ENCODE peak calls at places on chromosomes 11 and 22, in four cellular contexts. O is stomach, H is A549, F is SK-N-SH. U is an unnamed sample.

GRCh38 chr11:11722246-11722645 is 100.4 kb upstream of the GALNT18 start:
- DNase-seq in O (no peak), H (no peak), F (no peak), U (no peak)

GRCh38 chr11:35083181-35084061 is 55.5 kb upstream of the CD44 start:
- DNase-seq in O (peak), H (peak), F (no peak), U (peak)

GRCh38 chr11:84673753-84674152 is 953.4 kb downstream of the DLG2 start:
- DNase-seq in O (no peak), H (no peak), F (no peak), U (no peak)

GRCh38 chr11:61413496-61413895 is 16.3 kb downstream of the CPSF7 start:
- DNase-seq in O (no peak), H (no peak), F (no peak), U (no peak)

GRCh38 chr22:36465232-36466021 is 16.0 kb downstream of the TXN2 start:
- DNase-seq in O (peak), H (peak), F (no peak), U (peak)

GRCh38 chr11:77090373-77091111 is 12.1 kb upstream of the OMP start:
- DNase-seq in O (no peak), H (no peak), F (no peak), U (no peak)

GRCh38 chr22:44697423-44698179 is 4.4 kb upstream of the PRR5 start:
- DNase-seq in O (peak), H (peak), F (peak), U (peak)

GRCh38 chr22:29259253-29259899 is 8.4 kb downstream of the RHBDD3 start:
- DNase-seq in O (no peak), H (peak), F (peak), U (no peak)

GRCh38 chr11:125224391-125225015 is 60.0 kb downstream of the PKNOX2 start:
- DNase-seq in O (peak), H (no peak), F (peak), U (peak)

GRCh38 chr11:111378773-111379499 is at the start of gene POU2AF1:
- DNase-seq in O (no peak), H (no peak), F (no peak), U (no peak)

GRCh38 chr22:24938741-24939341 is 7.7 kb downstream of the LHFPL7 start:
- DNase-seq in O (no peak), H (peak), F (peak), U (no peak)

GRCh38 chr11:7577226-7577882 is 63.6 kb downstream of the PPFIBP2 start:
- DNase-seq in O (peak), H (no peak), F (peak), U (peak)

GRCh38 chr11:128956401-128957203 is 13.9 kb upstream of the TP53AIP1 start:
- DNase-seq in O (no peak), H (peak), F (peak), U (no peak)

GRCh38 chr22:27802389-27803079 is 978 bp upstream of the MN1 start:
- DNase-seq in O (no peak), H (no peak), F (no peak), U (peak)

GRCh38 chr11:69969890-69970784 is 108.0 kb upstream of the ANO1 start:
- DNase-seq in O (no peak), H (no peak), F (no peak), U (no peak)

GRCh38 chr11:21174781-21175180 is 505.4 kb downstream of the NELL1 start:
- DNase-seq in O (no peak), H (no peak), F (no peak), U (no peak)

GRCh38 chr22:25475554-25476022 is 88.9 kb upstream of the GRK3 start:
- DNase-seq in O (no peak), H (peak), F (peak), U (no peak)

GRCh38 chr11:114040706-114041211 is 18.8 kb upstream of the ZBTB16 start:
- DNase-seq in O (peak), H (peak), F (no peak), U (no peak)

GRCh38 chr11:36146437-36146836 is 142.8 kb downstream of the COMMD9 start:
- DNase-seq in O (no peak), H (peak), F (no peak), U (no peak)

GRCh38 chr11:47259178-47259977 is 1.6 kb downstream of the NR1H3 start:
- DNase-seq in O (peak), H (peak), F (peak), U (no peak)

GRCh38 chr22:32324505-32325415 is 32.9 kb upstream of the RFPL3 start:
- DNase-seq in O (peak), H (no peak), F (no peak), U (no peak)

GRCh38 chr11:64449381-64450167 is 90.6 kb downstream of the RPS6KA4 start:
- DNase-seq in O (peak), H (peak), F (peak), U (peak)

GRCh38 chr11:46300270-46300669 is 22.8 kb downstream of the CREB3L1 start:
- DNase-seq in O (no peak), H (no peak), F (no peak), U (no peak)

GRCh38 chr22:49524362-49524761 is 303.3 kb downstream of the BRD1 start:
- DNase-seq in O (no peak), H (no peak), F (no peak), U (no peak)

GRCh38 chr11:126490261-126490660 is 134.8 kb downstream of the ST3GAL4 start:
- DNase-seq in O (no peak), H (no peak), F (no peak), U (no peak)

GRCh38 chr22:50443801-50444625 is 30.8 kb downstream of the SBF1 start:
- DNase-seq in O (no peak), H (no peak), F (peak), U (no peak)

GRCh38 chr22:41290262-41291221 is 4.6 kb upstream of the RANGAP1 start:
- DNase-seq in O (no peak), H (peak), F (no peak), U (no peak)

GRCh38 chr11:130865772-130866114 is 50.5 kb downstream of the SNX19 start:
- DNase-seq in O (no peak), H (no peak), F (no peak), U (no peak)

DNA sequence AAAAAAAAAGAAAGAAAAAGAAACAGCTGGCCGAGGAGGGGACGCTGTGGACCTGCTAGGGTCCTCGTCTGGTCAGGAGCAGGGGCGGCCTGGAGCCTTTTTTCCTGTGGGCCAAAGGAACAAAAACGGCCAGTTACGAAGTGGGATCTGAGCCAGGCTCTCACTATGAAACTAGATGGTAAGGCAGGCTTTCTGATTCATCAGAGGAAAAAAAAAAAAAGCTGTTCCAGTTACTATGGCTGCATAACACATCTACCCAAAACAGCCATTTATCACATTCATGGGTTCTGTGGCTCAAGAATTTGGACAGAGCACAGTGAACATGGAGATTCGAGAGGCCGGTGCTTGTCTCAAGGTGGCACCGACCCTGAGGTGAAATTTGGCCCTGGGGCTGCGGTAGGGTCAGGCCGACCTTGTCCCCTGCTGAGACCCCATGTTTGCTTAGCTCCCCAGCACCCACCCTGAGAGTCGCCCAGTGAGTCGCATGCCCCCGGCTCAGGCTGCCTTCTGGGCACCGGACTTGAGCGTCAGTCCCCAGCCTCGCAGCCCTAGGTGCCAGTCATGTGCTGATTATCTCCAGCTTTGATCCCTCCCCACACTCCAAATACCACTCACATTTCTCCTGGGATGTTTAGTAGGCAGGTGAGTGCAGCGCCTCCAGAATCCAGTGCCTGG is 34.2 kb downstream of the MRGPRD start:
- DNase-seq in O (no peak), H (peak), F (peak), U (peak)
- TF ChIP-seq EP300 in O (no peak), H (no peak), F (no peak), U (no peak)

GRCh38 chr11:132395434-132395833 is 1025.0 kb downstream of the NTM start:
- DNase-seq in O (no peak), H (no peak), F (no peak), U (no peak)
- H3K4me3 ChIP-seq in O (no peak), H (no peak), F (no peak), U (no peak)

GRCh38 chr11:3616721-3617460 is 24.9 kb downstream of the ART5 start:
- DNase-seq in O (no peak), H (no peak), F (no peak), U (no peak)

GRCh38 chr11:3614742-3615171 is 27.0 kb downstream of the ART5 start:
- DNase-seq in O (no peak), H (no peak), F (no peak), U (no peak)

GRCh38 chr11:3611976-3612678 is 29.7 kb downstream of the ART5 start:
- DNase-seq in O (no peak), H (no peak), F (no peak), U (no peak)

GRCh38 chr11:3615998-3616397 is 25.8 kb downstream of the ART5 start:
- DNase-seq in O (no peak), H (no peak), F (no peak), U (no peak)

DNA sequence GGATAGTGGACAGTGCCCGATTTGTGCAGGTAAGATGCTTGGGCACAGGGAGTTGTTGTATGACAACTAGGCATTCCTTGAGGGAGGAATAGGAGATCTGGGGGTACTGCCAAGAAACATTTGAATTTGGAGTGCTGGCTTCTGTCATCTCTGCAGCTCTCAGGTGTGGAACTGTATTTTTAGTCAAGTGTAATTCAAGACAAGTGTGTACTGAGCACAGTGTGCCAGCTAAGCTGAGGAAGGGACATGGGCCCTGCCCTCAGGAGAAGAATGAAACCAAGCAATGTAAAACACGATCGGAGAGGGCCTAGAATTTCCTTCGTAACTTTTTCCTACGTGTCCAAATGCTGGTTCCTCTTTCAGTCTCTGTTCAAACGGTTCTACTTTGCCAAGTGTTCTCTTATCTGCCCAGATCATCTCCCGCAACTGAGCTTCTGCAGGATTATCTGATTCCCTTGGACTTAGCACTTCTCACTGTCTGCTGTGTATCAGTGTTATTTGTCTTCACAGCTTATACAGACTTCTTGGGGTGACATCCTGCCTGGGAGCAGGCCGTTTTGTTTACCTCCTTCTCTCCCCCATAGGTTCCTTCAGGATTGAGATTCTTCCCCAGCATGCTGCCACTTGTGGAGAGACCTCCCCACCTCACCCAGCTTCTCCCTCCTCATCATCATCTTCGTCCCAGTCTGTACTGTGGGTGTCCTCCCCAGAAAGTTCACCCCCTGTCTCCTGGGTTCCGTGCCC is 27.6 kb downstream of the ART5 start:
- DNase-seq in O (no peak), H (no peak), F (no peak), U (no peak)
- TF ChIP-seq EP300 in O (no peak), H (no peak), F (no peak), U (no peak)

GRCh38 chr11:65539401-65540289 is 14.8 kb downstream of the SCYL1 start:
- DNase-seq in O (peak), H (no peak), F (peak), U (no peak)
- H3K4me3 ChIP-seq in O (peak), H (peak), F (no peak), U (peak)